ENCODE peak calls at places on chromosomes 11 and 22, in six cellular contexts. Z is transverse colon, R is aorta, O is tibial nerve, I is testis, V is heart right ventricle. A is an unnamed sample. For H3K4me1 and H3K27me3, the result is how much of the 10 kb centered on the place peaks cover.

GRCh38 chr11:29333993-29334780 is 682.6 kb downstream of the KCNA4 start:
- DNase-seq in Z (no peak), R (no peak), O (no peak), I (no peak), V (no peak), A (no peak)

GRCh38 chr11:124394408-124394807 is 4.4 kb downstream of the OR8B3 start:
- DNase-seq in Z (no peak), R (no peak), O (no peak), I (no peak), V (no peak), A (no peak)

GRCh38 chr11:105942951-105943350 is 79.1 kb downstream of the MSANTD4 start:
- DNase-seq in Z (no peak), R (no peak), O (no peak), I (no peak), V (no peak), A (no peak)

GRCh38 chr11:27456140-27456801 is 16.3 kb downstream of the LGR4 start:
- DNase-seq in Z (no peak), R (no peak), O (no peak), I (no peak), V (no peak), A (no peak)

GRCh38 chr11:62805044-62805892 is at the start of gene NXF1:
- DNase-seq in Z (peak), R (peak), O (peak), I (peak), V (peak), A (peak)

GRCh38 chr11:69916806-69917387 is 97.7 kb upstream of the FGF3 start:
- DNase-seq in Z (peak), R (peak), O (no peak), I (no peak), V (no peak), A (peak)

GRCh38 chr11:6608726-6609501 is 3.1 kb downstream of the TAF10 start:
- DNase-seq in Z (no peak), R (peak), O (no peak), I (peak), V (peak), A (peak)

GRCh38 chr11:24755260-24755839 is 258.5 kb downstream of the LUZP2 start:
- DNase-seq in Z (no peak), R (no peak), O (no peak), I (no peak), V (no peak), A (no peak)

GRCh38 chr11:128157423-128158298 is 429.7 kb downstream of the ETS1 start:
- DNase-seq in Z (peak), R (no peak), O (peak), I (peak), V (peak), A (peak)

GRCh38 chr11:119181677-119182412 is 3.4 kb upstream of the NHERF4 start:
- DNase-seq in Z (no peak), R (no peak), O (no peak), I (no peak), V (no peak), A (no peak)

GRCh38 chr11:67534070-67534679 is 10.9 kb upstream of the CABP2 start:
- DNase-seq in Z (no peak), R (no peak), O (no peak), I (no peak), V (no peak), A (no peak)

GRCh38 chr11:47980093-47980906 is at the start of gene PTPRJ:
- DNase-seq in Z (peak), R (peak), O (no peak), I (peak), V (peak), A (peak)

GRCh38 chr22:23836692-23837495 is 1.9 kb downstream of the DERL3 start:
- DNase-seq in Z (no peak), R (peak), O (no peak), I (no peak), V (no peak), A (no peak)

GRCh38 chr11:12784445-12784844 is 110.2 kb downstream of the TEAD1 start:
- DNase-seq in Z (no peak), R (no peak), O (no peak), I (no peak), V (no peak), A (no peak)
- H3K27ac ChIP-seq in Z (no peak), R (no peak), O (no peak), I (no peak), V (no peak), A (no peak)

GRCh38 chr11:117972044-117972443 is 14.2 kb upstream of the IL10RA start:
- DNase-seq in Z (no peak), R (no peak), O (peak), I (no peak), V (no peak), A (no peak)

GRCh38 chr11:117970400-117971024 is 15.7 kb upstream of the IL10RA start:
- DNase-seq in Z (peak), R (peak), O (no peak), I (no peak), V (no peak), A (no peak)

GRCh38 chr11:117969160-117969991 is 16.8 kb upstream of the IL10RA start:
- DNase-seq in Z (no peak), R (no peak), O (no peak), I (no peak), V (no peak), A (no peak)

GRCh38 chr11:117973446-117973922 is 12.7 kb upstream of the IL10RA start:
- DNase-seq in Z (no peak), R (no peak), O (no peak), I (no peak), V (no peak), A (no peak)

GRCh38 chr11:117972589-117973445 is 13.4 kb upstream of the IL10RA start:
- DNase-seq in Z (no peak), R (no peak), O (no peak), I (no peak), V (no peak), A (no peak)
- H3K4me1 ChIP-seq in Z (under half), R (under half), O (under half), I (under half), V (under half), A (under half)

GRCh38 chr22:22460635-22461034 is 47.9 kb downstream of the ZNF280B start:
- DNase-seq in Z (no peak), R (no peak), O (no peak), I (no peak), V (no peak), A (no peak)
- H3K27me3 ChIP-seq in Z (under half), R (under half), O (under half), I (under half), V (under half), A (under half)

DNA sequence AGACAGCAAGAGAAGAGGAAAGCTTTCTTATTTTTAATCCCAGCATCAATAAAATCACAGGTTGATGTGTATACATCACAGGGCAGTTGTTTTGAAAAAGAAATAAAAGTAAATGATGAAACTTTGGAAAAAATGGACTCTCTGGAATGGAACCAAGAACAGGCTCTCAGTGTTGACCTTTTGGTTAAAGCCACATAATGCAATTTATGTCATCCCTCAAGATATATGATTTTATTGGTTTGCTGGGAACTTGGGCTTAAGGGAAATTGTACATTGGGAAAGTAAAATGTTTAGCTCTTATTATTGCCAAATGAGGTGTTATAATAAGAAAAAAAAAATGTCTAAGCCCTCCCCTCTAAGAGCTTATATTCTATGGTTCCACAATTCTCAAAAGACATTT is 139.8 kb upstream of the MTNR1B start:
- DNase-seq in Z (no peak), R (no peak), O (no peak), I (no peak), V (no peak), A (no peak)
- H3K27ac ChIP-seq in Z (no peak), R (no peak), O (no peak), I (no peak), V (no peak), A (no peak)

DNA sequence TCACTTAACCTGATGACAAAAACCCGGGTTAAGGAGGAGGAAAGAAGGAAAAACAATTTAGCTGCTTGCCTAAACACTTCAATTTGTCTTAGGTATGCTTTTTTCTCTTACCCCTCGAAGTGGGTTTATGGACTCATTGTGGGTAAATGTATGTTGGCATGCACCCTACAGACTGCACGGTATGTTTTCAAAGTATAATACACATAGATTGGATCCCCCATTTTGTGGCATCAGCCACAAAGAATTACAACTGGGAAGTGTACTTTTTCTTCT is 2.3 kb downstream of the YAP1 start:
- DNase-seq in Z (no peak), R (no peak), O (no peak), I (no peak), V (no peak), A (no peak)
- H3K4me1 ChIP-seq in Z (under half), R (under half), O (half or more), I (under half), V (under half), A (under half)

GRCh38 chr11:71564430-71564829 is 933 bp upstream of the KRTAP5-10 start:
- DNase-seq in Z (no peak), R (no peak), O (no peak), I (no peak), V (no peak), A (no peak)
- H3K27me3 ChIP-seq in Z (under half), R (under half), O (under half), I (under half), V (under half), A (under half)

GRCh38 chr22:50570861-50571260 is 7.4 kb downstream of the CPT1B start:
- DNase-seq in Z (no peak), R (peak), O (no peak), I (no peak), V (no peak), A (no peak)

GRCh38 chr22:50569896-50570535 is 7.3 kb upstream of the SYCE3 start:
- DNase-seq in Z (no peak), R (peak), O (no peak), I (no peak), V (no peak), A (no peak)

GRCh38 chr22:50567721-50568252 is 5.1 kb upstream of the SYCE3 start:
- DNase-seq in Z (peak), R (peak), O (no peak), I (no peak), V (no peak), A (no peak)

GRCh38 chr22:50568626-50569025 is 5.9 kb upstream of the SYCE3 start:
- DNase-seq in Z (peak), R (peak), O (no peak), I (no peak), V (no peak), A (no peak)

GRCh38 chr22:50569041-50569459 is 6.3 kb upstream of the SYCE3 start:
- DNase-seq in Z (peak), R (peak), O (no peak), I (no peak), V (no peak), A (no peak)
- H3K27ac ChIP-seq in Z (peak), R (no peak), O (no peak), I (no peak), V (no peak), A (no peak)